ENCODE peak calls at places on chromosome 6, in eight cellular contexts. One of them, this sample, is unnamed.

GRCh38 chr6:20313086-20313485 is 88.6 kb upstream of the E2F3 start:
- DNase-seq in astrocyte of the spinal cord: no peak
- DNase-seq in prostate gland: no peak
- DNase-seq in H9: no peak
- DNase-seq in GM12865: no peak
- DNase-seq in Calu3: no peak
- DNase-seq in D721Med: no peak
- DNase-seq in GM20000: no peak
- DNase-seq in this sample: no peak

GRCh38 chr6:108874470-108875160 is 26.4 kb downstream of the ARMC2 start:
- DNase-seq in astrocyte of the spinal cord: peak
- DNase-seq in prostate gland: no peak
- DNase-seq in H9: no peak
- DNase-seq in GM12865: peak
- DNase-seq in Calu3: no peak
- DNase-seq in D721Med: no peak
- DNase-seq in GM20000: peak
- DNase-seq in this sample: no peak

GRCh38 chr6:62441182-62441581 is 155.2 kb upstream of the KHDRBS2 start:
- DNase-seq in astrocyte of the spinal cord: no peak
- DNase-seq in prostate gland: no peak
- DNase-seq in H9: no peak
- DNase-seq in GM12865: no peak
- DNase-seq in Calu3: no peak
- DNase-seq in D721Med: no peak
- DNase-seq in GM20000: no peak
- DNase-seq in this sample: no peak

GRCh38 chr6:157020398-157021266 is 243.5 kb downstream of the ARID1B start:
- DNase-seq in astrocyte of the spinal cord: peak
- DNase-seq in prostate gland: peak
- DNase-seq in H9: peak
- DNase-seq in GM12865: peak
- DNase-seq in Calu3: peak
- DNase-seq in D721Med: no peak
- DNase-seq in GM20000: peak
- DNase-seq in this sample: peak

GRCh38 chr6:168024951-168025510 is 27.6 kb downstream of the KIF25 start:
- DNase-seq in astrocyte of the spinal cord: no peak
- DNase-seq in prostate gland: no peak
- DNase-seq in H9: no peak
- DNase-seq in GM12865: no peak
- DNase-seq in Calu3: no peak
- DNase-seq in D721Med: no peak
- DNase-seq in GM20000: no peak
- DNase-seq in this sample: no peak

GRCh38 chr6:11425431-11425871 is 112.1 kb upstream of the TMEM170B start:
- DNase-seq in astrocyte of the spinal cord: no peak
- DNase-seq in prostate gland: no peak
- DNase-seq in H9: no peak
- DNase-seq in GM12865: no peak
- DNase-seq in Calu3: no peak
- DNase-seq in D721Med: no peak
- DNase-seq in GM20000: no peak
- DNase-seq in this sample: no peak

GRCh38 chr6:117195728-117196127 is 69.6 kb upstream of the VGLL2 start:
- DNase-seq in astrocyte of the spinal cord: no peak
- DNase-seq in prostate gland: no peak
- DNase-seq in H9: no peak
- DNase-seq in GM12865: no peak
- DNase-seq in Calu3: peak
- DNase-seq in D721Med: no peak
- DNase-seq in GM20000: no peak
- DNase-seq in this sample: no peak

GRCh38 chr6:149456311-149457021 is 28.3 kb downstream of the ZC3H12D start:
- DNase-seq in astrocyte of the spinal cord: no peak
- DNase-seq in prostate gland: no peak
- DNase-seq in H9: no peak
- DNase-seq in GM12865: no peak
- DNase-seq in Calu3: no peak
- DNase-seq in D721Med: no peak
- DNase-seq in GM20000: no peak
- DNase-seq in this sample: no peak

GRCh38 chr6:41429506-41430504 is 94.4 kb downstream of the NCR2 start:
- DNase-seq in astrocyte of the spinal cord: no peak
- DNase-seq in prostate gland: no peak
- DNase-seq in H9: no peak
- DNase-seq in GM12865: no peak
- DNase-seq in Calu3: no peak
- DNase-seq in D721Med: no peak
- DNase-seq in GM20000: no peak
- DNase-seq in this sample: no peak

GRCh38 chr6:5115168-5115567 is 30.0 kb downstream of the PPP1R3G start:
- DNase-seq in astrocyte of the spinal cord: peak
- DNase-seq in prostate gland: no peak
- DNase-seq in H9: no peak
- DNase-seq in GM12865: no peak
- DNase-seq in Calu3: no peak
- DNase-seq in D721Med: no peak
- DNase-seq in GM20000: no peak
- DNase-seq in this sample: no peak

GRCh38 chr6:44122821-44123220 is 4.4 kb downstream of the MRPL14 start:
- DNase-seq in astrocyte of the spinal cord: peak
- DNase-seq in prostate gland: no peak
- DNase-seq in H9: no peak
- DNase-seq in GM12865: peak
- DNase-seq in Calu3: no peak
- DNase-seq in D721Med: no peak
- DNase-seq in GM20000: no peak
- DNase-seq in this sample: no peak

DNA sequence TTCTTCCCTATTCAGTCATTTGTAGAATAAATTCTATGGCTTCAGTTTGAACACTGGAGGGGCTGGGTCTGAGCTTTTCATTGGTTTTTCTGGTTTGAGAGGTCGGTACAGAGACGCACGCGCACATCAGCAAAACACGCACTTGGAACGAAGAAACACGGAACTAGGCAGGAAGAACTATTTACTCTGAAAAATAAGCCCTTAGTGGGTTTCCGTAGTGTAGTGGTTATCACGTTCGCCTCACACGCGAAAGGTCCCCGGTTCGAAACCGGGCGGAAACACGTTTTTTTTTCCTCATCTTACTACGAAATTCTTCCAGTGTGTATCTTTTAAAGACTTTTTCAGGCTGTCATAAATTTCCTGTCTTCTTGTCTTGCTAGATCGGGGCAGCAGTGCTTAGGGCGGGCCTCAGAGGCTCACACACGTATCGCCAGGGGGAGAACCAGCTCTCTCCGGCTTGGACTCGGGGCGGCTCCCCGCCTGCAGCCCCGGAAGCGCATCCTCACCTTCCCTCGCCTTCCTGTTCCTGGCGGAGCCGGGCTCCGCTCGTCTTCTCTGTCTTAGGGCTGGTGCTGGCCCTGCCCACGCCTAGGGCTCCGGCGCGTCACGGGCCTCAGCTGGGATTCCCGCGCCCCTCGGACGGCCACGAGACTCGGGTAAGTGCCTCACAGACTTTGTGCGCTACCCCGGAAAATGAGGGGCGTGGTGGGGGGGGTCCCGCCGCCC is at the start of gene HMGN4:
- DNase-seq in astrocyte of the spinal cord: peak
- DNase-seq in prostate gland: peak
- DNase-seq in H9: peak
- DNase-seq in GM12865: peak
- DNase-seq in Calu3: peak
- DNase-seq in D721Med: peak
- DNase-seq in GM20000: peak
- DNase-seq in this sample: peak
- TF ChIP-seq CTCF in astrocyte of the spinal cord: peak
- TF ChIP-seq CTCF in prostate gland: peak
- TF ChIP-seq CTCF in H9: no peak
- TF ChIP-seq CTCF in GM12865: no peak
- TF ChIP-seq CTCF in Calu3: no peak
- TF ChIP-seq CTCF in D721Med: no peak
- TF ChIP-seq CTCF in GM20000: no peak
- TF ChIP-seq CTCF in this sample: no peak

GRCh38 chr6:124400600-124400999 is 561.6 kb upstream of the RNF217 start:
- DNase-seq in astrocyte of the spinal cord: no peak
- DNase-seq in prostate gland: no peak
- DNase-seq in H9: no peak
- DNase-seq in GM12865: no peak
- DNase-seq in Calu3: no peak
- DNase-seq in D721Med: no peak
- DNase-seq in GM20000: no peak
- DNase-seq in this sample: no peak
- TF ChIP-seq CTCF in astrocyte of the spinal cord: peak
- TF ChIP-seq CTCF in prostate gland: no peak
- TF ChIP-seq CTCF in H9: no peak
- TF ChIP-seq CTCF in GM12865: no peak
- TF ChIP-seq CTCF in Calu3: peak
- TF ChIP-seq CTCF in D721Med: peak
- TF ChIP-seq CTCF in GM20000: no peak
- TF ChIP-seq CTCF in this sample: peak

GRCh38 chr6:144151010-144151727 is 852 bp downstream of the STX11 start:
- DNase-seq in astrocyte of the spinal cord: peak
- DNase-seq in prostate gland: no peak
- DNase-seq in H9: no peak
- DNase-seq in GM12865: peak
- DNase-seq in Calu3: no peak
- DNase-seq in D721Med: no peak
- DNase-seq in GM20000: peak
- DNase-seq in this sample: peak

GRCh38 chr6:144149558-144149893 is 791 bp upstream of the STX11 start:
- DNase-seq in astrocyte of the spinal cord: no peak
- DNase-seq in prostate gland: no peak
- DNase-seq in H9: no peak
- DNase-seq in GM12865: no peak
- DNase-seq in Calu3: no peak
- DNase-seq in D721Med: no peak
- DNase-seq in GM20000: no peak
- DNase-seq in this sample: no peak

GRCh38 chr6:144150673-144151009 is 324 bp downstream of the STX11 start:
- DNase-seq in astrocyte of the spinal cord: peak
- DNase-seq in prostate gland: no peak
- DNase-seq in H9: peak
- DNase-seq in GM12865: peak
- DNase-seq in Calu3: peak
- DNase-seq in D721Med: no peak
- DNase-seq in GM20000: peak
- DNase-seq in this sample: peak

GRCh38 chr6:144148891-144149290 is 1.4 kb upstream of the STX11 start:
- DNase-seq in astrocyte of the spinal cord: peak
- DNase-seq in prostate gland: no peak
- DNase-seq in H9: no peak
- DNase-seq in GM12865: no peak
- DNase-seq in Calu3: no peak
- DNase-seq in D721Med: no peak
- DNase-seq in GM20000: no peak
- DNase-seq in this sample: no peak

GRCh38 chr6:144149894-144150672 is at the start of gene STX11:
- DNase-seq in astrocyte of the spinal cord: peak
- DNase-seq in prostate gland: peak
- DNase-seq in H9: peak
- DNase-seq in GM12865: peak
- DNase-seq in Calu3: peak
- DNase-seq in D721Med: no peak
- DNase-seq in GM20000: peak
- DNase-seq in this sample: peak
- TF ChIP-seq CTCF in astrocyte of the spinal cord: no peak
- TF ChIP-seq CTCF in prostate gland: no peak
- TF ChIP-seq CTCF in H9: no peak
- TF ChIP-seq CTCF in GM12865: no peak
- TF ChIP-seq CTCF in Calu3: no peak
- TF ChIP-seq CTCF in D721Med: no peak
- TF ChIP-seq CTCF in GM20000: no peak
- TF ChIP-seq CTCF in this sample: no peak

DNA sequence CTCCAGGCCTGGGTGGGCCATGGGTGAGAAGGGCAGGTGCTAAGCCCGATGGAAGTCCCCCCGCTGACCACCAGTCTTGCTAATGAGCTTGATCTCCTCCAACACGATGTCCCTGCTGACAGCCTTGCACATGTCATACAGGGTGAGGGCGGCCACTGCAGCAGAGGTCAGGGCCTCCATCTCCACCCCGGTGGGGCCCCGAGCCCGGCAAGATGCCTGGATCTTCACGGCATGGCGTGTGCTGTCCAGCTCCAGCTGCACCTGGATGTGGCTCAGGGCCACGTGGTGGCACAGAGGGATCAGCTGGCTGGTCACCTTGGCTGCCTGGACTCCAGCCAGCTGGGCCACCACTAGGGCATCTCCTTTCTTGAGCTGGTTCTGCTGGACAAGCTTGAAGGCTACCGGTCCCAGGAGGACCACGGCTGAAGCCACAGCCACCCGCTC is 27.9 kb downstream of the MOCS1 start:
- DNase-seq in astrocyte of the spinal cord: no peak
- DNase-seq in prostate gland: no peak
- DNase-seq in H9: no peak
- DNase-seq in GM12865: no peak
- DNase-seq in Calu3: no peak
- DNase-seq in D721Med: no peak
- DNase-seq in GM20000: no peak
- DNase-seq in this sample: no peak
- TF ChIP-seq CTCF in astrocyte of the spinal cord: no peak
- TF ChIP-seq CTCF in prostate gland: no peak
- TF ChIP-seq CTCF in H9: no peak
- TF ChIP-seq CTCF in GM12865: no peak
- TF ChIP-seq CTCF in Calu3: no peak
- TF ChIP-seq CTCF in D721Med: no peak
- TF ChIP-seq CTCF in GM20000: no peak
- TF ChIP-seq CTCF in this sample: no peak

DNA sequence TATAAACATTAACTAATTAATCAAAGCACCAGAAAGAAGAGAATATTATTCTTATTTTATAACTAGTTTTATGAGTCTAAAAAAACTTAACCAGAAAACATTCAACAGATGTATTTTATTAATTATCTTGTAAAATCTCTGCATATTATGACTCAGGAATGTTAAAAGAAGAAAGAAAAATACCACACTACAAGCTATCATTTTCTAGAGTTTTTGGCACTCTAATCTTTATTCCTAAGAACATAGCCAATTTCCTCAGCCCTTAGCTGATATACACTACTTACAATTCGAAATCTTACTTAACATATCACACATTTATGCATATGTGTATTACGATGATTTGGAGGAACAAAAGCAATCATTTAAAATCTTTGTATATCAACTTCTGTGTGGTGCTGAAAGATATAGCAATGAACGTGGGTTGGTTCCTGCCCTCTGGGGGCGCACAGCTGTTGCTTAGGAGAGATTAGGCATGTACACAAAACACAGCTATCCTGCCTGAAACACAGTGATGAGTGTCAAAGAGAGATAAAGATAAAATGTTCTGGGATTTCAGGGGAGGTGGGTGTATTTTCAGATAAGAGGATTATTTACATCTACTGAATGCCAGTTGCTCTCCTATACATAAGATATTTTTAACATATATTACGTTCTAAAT is 404.5 kb downstream of the SYNE1 start:
- DNase-seq in astrocyte of the spinal cord: peak
- DNase-seq in prostate gland: no peak
- DNase-seq in H9: no peak
- DNase-seq in GM12865: no peak
- DNase-seq in Calu3: no peak
- DNase-seq in D721Med: no peak
- DNase-seq in GM20000: no peak
- DNase-seq in this sample: peak
- TF ChIP-seq CTCF in astrocyte of the spinal cord: no peak
- TF ChIP-seq CTCF in prostate gland: no peak
- TF ChIP-seq CTCF in H9: no peak
- TF ChIP-seq CTCF in GM12865: no peak
- TF ChIP-seq CTCF in Calu3: no peak
- TF ChIP-seq CTCF in D721Med: peak
- TF ChIP-seq CTCF in GM20000: no peak
- TF ChIP-seq CTCF in this sample: no peak

This sample was measured in endothelial cell.